ENCODE peak calls at places on chromosomes 5 and 9, in six cellular contexts. One of them, this sample, is unnamed.
A peak's percentile ranks its signal among the peaks of the same experiment; 100 is the strongest.

GRCh38 chr9:1173211-1173610 is 123.1 kb downstream of the DMRT2 start:
- DNase-seq in heart right ventricle: no peak
- DNase-seq in ovary: no peak
- DNase-seq in hepatocyte: no peak
- DNase-seq in dorsolateral prefrontal cortex: no peak
- DNase-seq in transverse colon: peak; percentile 49
- DNase-seq in this sample: no peak

GRCh38 chr5:31918739-31919138 is 255.4 kb downstream of the GOLPH3 start:
- DNase-seq in heart right ventricle: no peak
- DNase-seq in ovary: no peak
- DNase-seq in hepatocyte: no peak
- DNase-seq in dorsolateral prefrontal cortex: no peak
- DNase-seq in transverse colon: no peak
- DNase-seq in this sample: no peak

GRCh38 chr5:3709058-3709723 is 113.6 kb downstream of the IRX1 start:
- DNase-seq in heart right ventricle: no peak
- DNase-seq in ovary: no peak
- DNase-seq in hepatocyte: no peak
- DNase-seq in dorsolateral prefrontal cortex: no peak
- DNase-seq in transverse colon: no peak
- DNase-seq in this sample: no peak

GRCh38 chr9:124392855-124393460 is 22.3 kb downstream of the PSMB7 start:
- DNase-seq in heart right ventricle: no peak
- DNase-seq in ovary: no peak
- DNase-seq in hepatocyte: no peak
- DNase-seq in dorsolateral prefrontal cortex: peak; percentile 55
- DNase-seq in transverse colon: no peak
- DNase-seq in this sample: no peak

GRCh38 chr5:173180331-173180730 is 36.0 kb downstream of the BNIP1 start:
- DNase-seq in heart right ventricle: no peak
- DNase-seq in ovary: no peak
- DNase-seq in hepatocyte: no peak
- DNase-seq in dorsolateral prefrontal cortex: no peak
- DNase-seq in transverse colon: no peak
- DNase-seq in this sample: no peak

GRCh38 chr5:160363661-160364060 is 6.8 kb downstream of the C1QTNF2 start:
- DNase-seq in heart right ventricle: no peak
- DNase-seq in ovary: no peak
- DNase-seq in hepatocyte: no peak
- DNase-seq in dorsolateral prefrontal cortex: no peak
- DNase-seq in transverse colon: no peak
- DNase-seq in this sample: no peak

GRCh38 chr5:181047921-181048320 is 7.9 kb downstream of the BTNL9 start:
- DNase-seq in heart right ventricle: no peak
- DNase-seq in ovary: no peak
- DNase-seq in hepatocyte: no peak
- DNase-seq in dorsolateral prefrontal cortex: no peak
- DNase-seq in transverse colon: no peak
- DNase-seq in this sample: no peak

GRCh38 chr5:62690421-62690820 is 111.8 kb downstream of the LRRC70 start:
- DNase-seq in heart right ventricle: no peak
- DNase-seq in ovary: no peak
- DNase-seq in hepatocyte: no peak
- DNase-seq in dorsolateral prefrontal cortex: no peak
- DNase-seq in transverse colon: no peak
- DNase-seq in this sample: no peak

GRCh38 chr9:76521244-76521673 is 62.3 kb downstream of the GCNT1 start:
- DNase-seq in heart right ventricle: no peak
- DNase-seq in ovary: no peak
- DNase-seq in hepatocyte: no peak
- DNase-seq in dorsolateral prefrontal cortex: no peak
- DNase-seq in transverse colon: no peak
- DNase-seq in this sample: no peak

GRCh38 chr9:76521906-76522305 is 62.9 kb downstream of the GCNT1 start:
- DNase-seq in heart right ventricle: no peak
- DNase-seq in ovary: no peak
- DNase-seq in hepatocyte: no peak
- DNase-seq in dorsolateral prefrontal cortex: no peak
- DNase-seq in transverse colon: no peak
- DNase-seq in this sample: no peak

GRCh38 chr9:76516871-76517270 is 57.9 kb downstream of the GCNT1 start:
- DNase-seq in heart right ventricle: no peak
- DNase-seq in ovary: no peak
- DNase-seq in hepatocyte: no peak
- DNase-seq in dorsolateral prefrontal cortex: no peak
- DNase-seq in transverse colon: no peak
- DNase-seq in this sample: no peak

GRCh38 chr9:76516350-76516749 is 57.4 kb downstream of the GCNT1 start:
- DNase-seq in heart right ventricle: no peak
- DNase-seq in ovary: no peak
- DNase-seq in hepatocyte: no peak
- DNase-seq in dorsolateral prefrontal cortex: no peak
- DNase-seq in transverse colon: no peak
- DNase-seq in this sample: no peak

GRCh38 chr9:76519027-76519835 is 60.2 kb downstream of the GCNT1 start:
- DNase-seq in heart right ventricle: no peak
- DNase-seq in ovary: no peak
- DNase-seq in hepatocyte: no peak
- DNase-seq in dorsolateral prefrontal cortex: no peak
- DNase-seq in transverse colon: no peak
- DNase-seq in this sample: no peak
- H3K27me3 ChIP-seq in heart right ventricle: no peaks in the 10 kb centered on the region
- H3K27me3 ChIP-seq in ovary: no peaks in the 10 kb centered on the region
- H3K27me3 ChIP-seq in hepatocyte: no peaks in the 10 kb centered on the region
- H3K27me3 ChIP-seq in dorsolateral prefrontal cortex: no peaks in the 10 kb centered on the region
- H3K27me3 ChIP-seq in transverse colon: no peaks in the 10 kb centered on the region
- H3K27me3 ChIP-seq in this sample: no peaks in the 10 kb centered on the region

GRCh38 chr5:151611127-151611775 is 20.1 kb upstream of the FAT2 start:
- DNase-seq in heart right ventricle: no peak
- DNase-seq in ovary: no peak
- DNase-seq in hepatocyte: no peak
- DNase-seq in dorsolateral prefrontal cortex: no peak
- DNase-seq in transverse colon: no peak
- DNase-seq in this sample: no peak

GRCh38 chr5:151614565-151614964 is 23.4 kb upstream of the FAT2 start:
- DNase-seq in heart right ventricle: no peak
- DNase-seq in ovary: no peak
- DNase-seq in hepatocyte: peak; percentile 41
- DNase-seq in dorsolateral prefrontal cortex: no peak
- DNase-seq in transverse colon: no peak
- DNase-seq in this sample: no peak

GRCh38 chr5:151615431-151615830 is 24.3 kb upstream of the FAT2 start:
- DNase-seq in heart right ventricle: no peak
- DNase-seq in ovary: no peak
- DNase-seq in hepatocyte: peak; percentile 46
- DNase-seq in dorsolateral prefrontal cortex: no peak
- DNase-seq in transverse colon: no peak
- DNase-seq in this sample: no peak

GRCh38 chr5:151608522-151608921 is 17.4 kb upstream of the FAT2 start:
- DNase-seq in heart right ventricle: no peak
- DNase-seq in ovary: no peak
- DNase-seq in hepatocyte: no peak
- DNase-seq in dorsolateral prefrontal cortex: no peak
- DNase-seq in transverse colon: no peak
- DNase-seq in this sample: no peak

GRCh38 chr5:151612689-151613427 is 21.7 kb upstream of the FAT2 start:
- DNase-seq in heart right ventricle: no peak
- DNase-seq in ovary: no peak
- DNase-seq in hepatocyte: peak; percentile 62
- DNase-seq in dorsolateral prefrontal cortex: no peak
- DNase-seq in transverse colon: no peak
- DNase-seq in this sample: no peak
- H3K27ac ChIP-seq in heart right ventricle: no peak overlapping the region
- H3K27ac ChIP-seq in ovary: no peak overlapping the region
- H3K27ac ChIP-seq in hepatocyte: peak overlapping the region; percentile 33
- H3K27ac ChIP-seq in dorsolateral prefrontal cortex: no peak overlapping the region
- H3K27ac ChIP-seq in transverse colon: no peak overlapping the region
- H3K27ac ChIP-seq in this sample: no peak overlapping the region

GRCh38 chr5:14211818-14212799 is 69.0 kb downstream of the TRIO start:
- DNase-seq in heart right ventricle: no peak
- DNase-seq in ovary: no peak
- DNase-seq in hepatocyte: no peak
- DNase-seq in dorsolateral prefrontal cortex: no peak
- DNase-seq in transverse colon: peak; percentile 54
- DNase-seq in this sample: no peak
- H3K27me3 ChIP-seq in heart right ventricle: no peaks in the 10 kb centered on the region
- H3K27me3 ChIP-seq in ovary: no peaks in the 10 kb centered on the region
- H3K27me3 ChIP-seq in hepatocyte: no peaks in the 10 kb centered on the region
- H3K27me3 ChIP-seq in dorsolateral prefrontal cortex: no peaks in the 10 kb centered on the region
- H3K27me3 ChIP-seq in transverse colon: no peaks in the 10 kb centered on the region
- H3K27me3 ChIP-seq in this sample: no peaks in the 10 kb centered on the region

DNA sequence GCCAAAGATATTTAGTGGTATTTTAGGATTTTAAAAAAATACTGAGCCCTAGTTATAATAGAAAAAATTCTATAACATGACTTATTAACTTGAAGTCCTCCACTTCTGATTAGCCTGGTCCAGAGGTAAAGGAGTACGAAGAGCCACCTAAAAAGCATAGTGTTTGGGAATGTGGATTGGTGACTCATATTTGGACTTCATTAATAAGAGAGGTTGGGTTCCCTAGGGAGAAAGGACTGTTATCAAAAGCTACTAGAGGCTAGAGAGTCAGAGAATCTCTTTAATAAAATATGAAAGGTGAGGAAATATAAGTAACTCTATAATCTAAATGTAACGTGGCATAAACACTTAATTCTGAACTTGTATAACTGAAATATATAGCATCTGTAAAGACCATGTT is 180.7 kb upstream of the TARS1 start:
- DNase-seq in heart right ventricle: no peak
- DNase-seq in ovary: no peak
- DNase-seq in hepatocyte: no peak
- DNase-seq in dorsolateral prefrontal cortex: no peak
- DNase-seq in transverse colon: no peak
- DNase-seq in this sample: no peak
- H3K27ac ChIP-seq in heart right ventricle: no peak overlapping the region
- H3K27ac ChIP-seq in ovary: no peak overlapping the region
- H3K27ac ChIP-seq in hepatocyte: no peak overlapping the region
- H3K27ac ChIP-seq in dorsolateral prefrontal cortex: no peak overlapping the region
- H3K27ac ChIP-seq in transverse colon: no peak overlapping the region
- H3K27ac ChIP-seq in this sample: no peak overlapping the region